ENCODE peak calls at places on chromosomes 7 and 10, in seven cellular contexts. Y is CD8-positive, alpha-beta T cell; W is upper lobe of left lung; T is CD4-positive, CD25-positive, alpha-beta regulatory T cell; K is spleen; O is tibial artery; G is hepatocyte. X is an unnamed sample. For H3K9me3 and H3K4me1, the result is how much of the 10 kb centered on the place peaks cover.

GRCh38 chr10:62626817-62627216 is 177.7 kb upstream of the ADO start:
- DNase-seq in Y (no peak), W (no peak), T (no peak), K (no peak), O (no peak), G (no peak), X (no peak)

GRCh38 chr7:17403996-17404395 is 105.5 kb downstream of the AHR start:
- DNase-seq in Y (no peak), W (no peak), T (peak), K (no peak), O (no peak), G (no peak), X (no peak)

GRCh38 chr7:152866791-152867481 is 107.4 kb downstream of the ACTR3B start:
- DNase-seq in Y (no peak), W (peak), T (no peak), K (peak), O (no peak), G (no peak), X (no peak)

GRCh38 chr7:2520131-2520807 is 695 bp downstream of the LFNG start:
- DNase-seq in Y (no peak), W (peak), T (peak), K (peak), O (no peak), G (no peak), X (peak)

GRCh38 chr10:113261806-113262205 is 291.0 kb upstream of the HABP2 start:
- DNase-seq in Y (no peak), W (no peak), T (no peak), K (no peak), O (no peak), G (no peak), X (no peak)

GRCh38 chr10:118721005-118721876 is 33.5 kb downstream of the CACUL1 start:
- DNase-seq in Y (no peak), W (no peak), T (peak), K (no peak), O (peak), G (peak), X (peak)

GRCh38 chr10:78685466-78686163 is 383.2 kb upstream of the ZMIZ1 start:
- DNase-seq in Y (no peak), W (no peak), T (no peak), K (no peak), O (no peak), G (no peak), X (no peak)

GRCh38 chr10:99364125-99364524 is 35.0 kb downstream of the CNNM1 start:
- DNase-seq in Y (no peak), W (no peak), T (no peak), K (no peak), O (no peak), G (no peak), X (no peak)

GRCh38 chr7:70215491-70215890 is 617.2 kb downstream of the AUTS2 start:
- DNase-seq in Y (no peak), W (no peak), T (no peak), K (no peak), O (no peak), G (no peak), X (no peak)

GRCh38 chr7:140006600-140006999 is 56.2 kb downstream of the PARP12 start:
- DNase-seq in Y (no peak), W (no peak), T (no peak), K (peak), O (peak), G (no peak), X (no peak)

GRCh38 chr10:62047240-62047897 is 145.9 kb downstream of the ARID5B start:
- DNase-seq in Y (no peak), W (no peak), T (peak), K (no peak), O (no peak), G (no peak), X (no peak)

GRCh38 chr10:86319626-86320025 is 47.0 kb downstream of the GRID1 start:
- DNase-seq in Y (no peak), W (no peak), T (no peak), K (peak), O (no peak), G (no peak), X (no peak)

GRCh38 chr7:91565499-91566331 is 301.5 kb downstream of the FZD1 start:
- DNase-seq in Y (no peak), W (peak), T (no peak), K (no peak), O (no peak), G (peak), X (no peak)

GRCh38 chr10:18164093-18164492 is 23.9 kb downstream of the CACNB2 start:
- DNase-seq in Y (no peak), W (no peak), T (no peak), K (no peak), O (no peak), G (no peak), X (peak)

GRCh38 chr7:47759056-47759706 is 177.3 kb upstream of the TNS3 start:
- DNase-seq in Y (no peak), W (no peak), T (no peak), K (no peak), O (no peak), G (no peak), X (no peak)

GRCh38 chr10:97138777-97139317 is 46.9 kb downstream of the SLIT1 start:
- DNase-seq in Y (no peak), W (peak), T (no peak), K (peak), O (no peak), G (no peak), X (no peak)

DNA sequence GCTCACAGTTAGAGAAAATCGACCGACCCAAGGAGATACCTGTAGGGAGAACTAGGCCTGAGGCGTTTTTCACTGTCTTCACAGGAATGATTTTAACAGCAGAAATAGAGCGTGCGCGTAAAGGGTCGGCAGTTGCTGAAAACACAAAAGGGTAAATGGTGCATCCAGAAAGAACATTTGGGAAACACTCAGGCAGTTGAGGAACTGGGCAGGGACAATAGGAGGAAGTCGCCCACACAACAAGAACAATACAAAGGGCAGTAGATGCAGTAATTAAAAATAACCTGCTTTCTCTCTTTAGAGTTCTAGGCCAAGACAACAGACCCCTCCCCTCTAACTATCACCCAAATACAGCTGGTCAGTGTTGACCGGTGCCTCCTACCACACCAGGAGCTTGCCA is 126.6 kb downstream of the SORBS1 start:
- DNase-seq in Y (no peak), W (no peak), T (no peak), K (no peak), O (no peak), G (no peak), X (no peak)
- H3K27ac ChIP-seq in Y (no peak), W (peak), T (no peak), K (peak), O (peak), G (no peak), X (no peak)

GRCh38 chr10:109191341-109191740 is 732.0 kb downstream of the XPNPEP1 start:
- DNase-seq in Y (no peak), W (no peak), T (no peak), K (no peak), O (no peak), G (no peak), X (no peak)
- H3K9me3 ChIP-seq in Y (under half), W (under half), T (under half), K (half or more), O (under half), G (under half), X (under half)

GRCh38 chr7:131051304-131051703 is 276.4 kb upstream of the MKLN1 start:
- DNase-seq in Y (no peak), W (no peak), T (peak), K (no peak), O (no peak), G (no peak), X (no peak)
- H3K4me1 ChIP-seq in Y (half or more), W (under half), T (half or more), K (half or more), O (half or more), G (under half), X (under half)

DNA sequence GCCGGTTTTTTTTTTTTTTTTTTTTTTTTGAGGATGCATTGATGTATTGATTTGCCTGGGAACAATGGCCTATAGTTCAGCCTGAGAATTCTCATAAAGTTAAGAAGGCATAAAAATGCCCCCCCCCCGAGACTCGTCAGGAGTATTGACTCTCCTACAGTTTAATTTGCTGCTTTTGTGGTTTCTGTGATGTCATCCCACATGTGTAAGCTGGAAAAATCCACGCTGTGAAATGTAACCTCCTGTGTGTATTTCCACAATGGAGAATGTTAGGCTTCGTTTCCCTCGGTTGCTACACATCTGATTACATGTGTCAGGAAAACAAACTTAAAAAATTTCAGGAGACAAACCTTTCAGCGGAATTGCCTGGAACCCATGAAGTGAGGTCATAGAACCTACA is 117.9 kb downstream of the FANK1 start:
- DNase-seq in Y (no peak), W (no peak), T (no peak), K (no peak), O (no peak), G (no peak), X (no peak)
- H3K27ac ChIP-seq in Y (no peak), W (no peak), T (peak), K (no peak), O (no peak), G (no peak), X (no peak)

DNA sequence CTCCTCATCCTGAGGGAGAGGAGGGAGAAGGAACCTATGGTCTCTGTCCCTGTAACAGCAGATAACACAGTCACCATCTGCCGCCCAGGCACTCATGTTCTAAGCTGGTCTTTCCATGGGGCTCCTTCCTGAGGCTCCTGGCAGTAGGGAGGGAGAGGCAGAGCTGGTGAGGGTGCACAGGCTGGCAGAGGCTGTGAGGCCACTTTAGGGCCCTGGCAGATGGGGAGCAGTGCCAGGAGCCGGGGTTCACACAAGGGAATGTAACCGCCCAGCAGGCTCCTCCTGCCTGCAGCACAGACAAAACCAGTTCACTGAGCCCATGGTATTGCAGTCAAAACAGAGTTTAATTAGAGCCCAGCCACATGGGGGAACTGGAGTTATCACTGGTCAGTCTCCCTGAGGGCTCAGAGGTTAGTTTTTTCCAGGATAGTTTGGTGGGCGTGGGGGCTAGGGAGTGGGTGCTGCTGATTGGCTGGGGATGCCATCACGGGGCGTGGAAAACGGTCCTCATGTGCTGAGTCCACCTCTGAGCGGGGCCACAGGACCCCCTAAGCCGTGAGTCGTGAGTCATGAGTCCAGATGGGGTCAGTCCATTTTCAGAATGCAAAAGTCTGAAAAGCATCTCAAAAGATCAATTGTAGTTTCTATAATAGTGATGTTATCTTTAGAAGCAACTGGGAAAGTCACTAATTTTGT is 499.3 kb upstream of the FOXK1 start:
- DNase-seq in Y (no peak), W (no peak), T (no peak), K (no peak), O (no peak), G (no peak), X (no peak)
- H3K9me3 ChIP-seq in Y (under half), W (under half), T (under half), K (under half), O (under half), G (under half), X (under half)

GRCh38 chr7:43589728-43590127 is 6.8 kb downstream of the STK17A start:
- DNase-seq in Y (no peak), W (no peak), T (no peak), K (no peak), O (no peak), G (no peak), X (no peak)
- H3K4me1 ChIP-seq in Y (half or more), W (under half), T (half or more), K (half or more), O (under half), G (under half), X (under half)

GRCh38 chr7:64637521-64638445 is 28.1 kb upstream of the ZNF107 start:
- DNase-seq in Y (no peak), W (no peak), T (no peak), K (no peak), O (no peak), G (no peak), X (no peak)
- H3K27ac ChIP-seq in Y (no peak), W (no peak), T (no peak), K (no peak), O (no peak), G (no peak), X (no peak)

X was measured in small intestine.